ENCODE peak calls at places on chromosomes 11 and 22, in four cellular contexts. One of them, this sample, is unnamed. For H3K4me1, the result is how much of the 10 kb centered on the place peaks cover.

GRCh38 chr11:26993965-26994446 is at the start of gene FIBIN:
- DNase-seq in heart left ventricle: peak
- DNase-seq in endodermal cell: peak
- DNase-seq in suprapubic skin: peak
- DNase-seq in this sample: peak

GRCh38 chr11:114440971-114441810 is 1.9 kb downstream of the REXO2 start:
- DNase-seq in heart left ventricle: no peak
- DNase-seq in endodermal cell: no peak
- DNase-seq in suprapubic skin: no peak
- DNase-seq in this sample: no peak

GRCh38 chr11:17508816-17509215 is 32.2 kb upstream of the ABCC8 start:
- DNase-seq in heart left ventricle: no peak
- DNase-seq in endodermal cell: no peak
- DNase-seq in suprapubic skin: no peak
- DNase-seq in this sample: no peak

GRCh38 chr22:23403152-23403719 is 176.9 kb downstream of the IGLL1 start:
- DNase-seq in heart left ventricle: no peak
- DNase-seq in endodermal cell: no peak
- DNase-seq in suprapubic skin: peak
- DNase-seq in this sample: no peak

GRCh38 chr11:1153951-1154487 is 3.7 kb upstream of the MUC5AC start:
- DNase-seq in heart left ventricle: peak
- DNase-seq in endodermal cell: peak
- DNase-seq in suprapubic skin: peak
- DNase-seq in this sample: peak

GRCh38 chr11:104700609-104701008 is 197.7 kb downstream of the CASP12 start:
- DNase-seq in heart left ventricle: no peak
- DNase-seq in endodermal cell: no peak
- DNase-seq in suprapubic skin: no peak
- DNase-seq in this sample: no peak

GRCh38 chr11:1060885-1061616 is 13.6 kb upstream of the MUC2 start:
- DNase-seq in heart left ventricle: no peak
- DNase-seq in endodermal cell: no peak
- DNase-seq in suprapubic skin: no peak
- DNase-seq in this sample: no peak

GRCh38 chr11:97269527-97269926 is 879.7 kb downstream of the JRKL start:
- DNase-seq in heart left ventricle: no peak
- DNase-seq in endodermal cell: no peak
- DNase-seq in suprapubic skin: no peak
- DNase-seq in this sample: peak

GRCh38 chr11:116927163-116927772 is 89.8 kb upstream of the APOA1 start:
- DNase-seq in heart left ventricle: no peak
- DNase-seq in endodermal cell: no peak
- DNase-seq in suprapubic skin: no peak
- DNase-seq in this sample: no peak

GRCh38 chr22:49961601-49962011 is 1.0 kb downstream of the PIM3 start:
- DNase-seq in heart left ventricle: peak
- DNase-seq in endodermal cell: no peak
- DNase-seq in suprapubic skin: no peak
- DNase-seq in this sample: no peak

GRCh38 chr22:46335201-46336118 is at the start of gene TRMU:
- DNase-seq in heart left ventricle: peak
- DNase-seq in endodermal cell: peak
- DNase-seq in suprapubic skin: peak
- DNase-seq in this sample: peak

GRCh38 chr22:35645646-35646045 is 2.6 kb upstream of the APOL6 start:
- DNase-seq in heart left ventricle: no peak
- DNase-seq in endodermal cell: no peak
- DNase-seq in suprapubic skin: no peak
- DNase-seq in this sample: no peak

GRCh38 chr11:119712459-119713360 is 16.3 kb downstream of the NECTIN1 start:
- DNase-seq in heart left ventricle: peak
- DNase-seq in endodermal cell: no peak
- DNase-seq in suprapubic skin: no peak
- DNase-seq in this sample: peak

GRCh38 chr11:13983081-13983751 is 20.7 kb downstream of the SPON1 start:
- DNase-seq in heart left ventricle: peak
- DNase-seq in endodermal cell: no peak
- DNase-seq in suprapubic skin: no peak
- DNase-seq in this sample: no peak

GRCh38 chr22:32444068-32444467 is 20.2 kb downstream of the BPIFC start:
- DNase-seq in heart left ventricle: no peak
- DNase-seq in endodermal cell: peak
- DNase-seq in suprapubic skin: no peak
- DNase-seq in this sample: peak

GRCh38 chr11:111540114-111540920 is at the start of gene LAYN:
- DNase-seq in heart left ventricle: peak
- DNase-seq in endodermal cell: peak
- DNase-seq in suprapubic skin: peak
- DNase-seq in this sample: peak

GRCh38 chr11:73198677-73199076 is 19.4 kb upstream of the P2RY2 start:
- DNase-seq in heart left ventricle: no peak
- DNase-seq in endodermal cell: peak
- DNase-seq in suprapubic skin: no peak
- DNase-seq in this sample: peak

GRCh38 chr11:73175551-73176144 is 33.5 kb upstream of the FCHSD2 start:
- DNase-seq in heart left ventricle: no peak
- DNase-seq in endodermal cell: no peak
- DNase-seq in suprapubic skin: no peak
- DNase-seq in this sample: no peak

GRCh38 chr22:31958625-31959239 is 14.4 kb downstream of the YWHAH start:
- DNase-seq in heart left ventricle: no peak
- DNase-seq in endodermal cell: no peak
- DNase-seq in suprapubic skin: no peak
- DNase-seq in this sample: no peak

GRCh38 chr22:45284705-45285305 is at the start of gene UPK3A:
- DNase-seq in heart left ventricle: peak
- DNase-seq in endodermal cell: peak
- DNase-seq in suprapubic skin: no peak
- DNase-seq in this sample: peak

GRCh38 chr11:98568011-98568410 is 452.7 kb upstream of the CNTN5 start:
- DNase-seq in heart left ventricle: no peak
- DNase-seq in endodermal cell: no peak
- DNase-seq in suprapubic skin: no peak
- DNase-seq in this sample: no peak

GRCh38 chr11:33064033-33064825 is 24.9 kb downstream of the TCP11L1 start:
- DNase-seq in heart left ventricle: no peak
- DNase-seq in endodermal cell: peak
- DNase-seq in suprapubic skin: no peak
- DNase-seq in this sample: no peak

GRCh38 chr11:8328848-8329330 is 65.2 kb upstream of the LMO1 start:
- DNase-seq in heart left ventricle: peak
- DNase-seq in endodermal cell: peak
- DNase-seq in suprapubic skin: peak
- DNase-seq in this sample: peak

GRCh38 chr11:123409886-123410549 is 20.1 kb upstream of the GRAMD1B start:
- DNase-seq in heart left ventricle: no peak
- DNase-seq in endodermal cell: no peak
- DNase-seq in suprapubic skin: no peak
- DNase-seq in this sample: no peak

GRCh38 chr11:115869780-115870431 is 365.7 kb upstream of the CADM1 start:
- DNase-seq in heart left ventricle: no peak
- DNase-seq in endodermal cell: peak
- DNase-seq in suprapubic skin: no peak
- DNase-seq in this sample: peak

GRCh38 chr11:115873813-115874212 is 369.6 kb upstream of the CADM1 start:
- DNase-seq in heart left ventricle: no peak
- DNase-seq in endodermal cell: no peak
- DNase-seq in suprapubic skin: no peak
- DNase-seq in this sample: no peak

GRCh38 chr11:115871161-115871750 is 367.0 kb upstream of the CADM1 start:
- DNase-seq in heart left ventricle: no peak
- DNase-seq in endodermal cell: no peak
- DNase-seq in suprapubic skin: no peak
- DNase-seq in this sample: no peak

GRCh38 chr11:115872418-115872817 is 368.2 kb upstream of the CADM1 start:
- DNase-seq in heart left ventricle: no peak
- DNase-seq in endodermal cell: no peak
- DNase-seq in suprapubic skin: no peak
- DNase-seq in this sample: no peak

GRCh38 chr11:115869131-115869530 is 364.9 kb upstream of the CADM1 start:
- DNase-seq in heart left ventricle: no peak
- DNase-seq in endodermal cell: no peak
- DNase-seq in suprapubic skin: no peak
- DNase-seq in this sample: no peak
- H3K4me1 ChIP-seq in heart left ventricle: under half
- H3K4me1 ChIP-seq in endodermal cell: under half
- H3K4me1 ChIP-seq in suprapubic skin: under half
- H3K4me1 ChIP-seq in this sample: under half

GRCh38 chr22:26800858-26801257 is 143.5 kb downstream of the MIAT start:
- DNase-seq in heart left ventricle: no peak
- DNase-seq in endodermal cell: peak
- DNase-seq in suprapubic skin: no peak
- DNase-seq in this sample: peak

GRCh38 chr22:26797910-26798309 is 140.5 kb downstream of the MIAT start:
- DNase-seq in heart left ventricle: no peak
- DNase-seq in endodermal cell: peak
- DNase-seq in suprapubic skin: no peak
- DNase-seq in this sample: peak

GRCh38 chr22:26804315-26804714 is 146.9 kb downstream of the MIAT start:
- DNase-seq in heart left ventricle: no peak
- DNase-seq in endodermal cell: no peak
- DNase-seq in suprapubic skin: no peak
- DNase-seq in this sample: no peak

GRCh38 chr22:26798433-26799065 is 141.2 kb downstream of the MIAT start:
- DNase-seq in heart left ventricle: no peak
- DNase-seq in endodermal cell: peak
- DNase-seq in suprapubic skin: no peak
- DNase-seq in this sample: no peak

DNA sequence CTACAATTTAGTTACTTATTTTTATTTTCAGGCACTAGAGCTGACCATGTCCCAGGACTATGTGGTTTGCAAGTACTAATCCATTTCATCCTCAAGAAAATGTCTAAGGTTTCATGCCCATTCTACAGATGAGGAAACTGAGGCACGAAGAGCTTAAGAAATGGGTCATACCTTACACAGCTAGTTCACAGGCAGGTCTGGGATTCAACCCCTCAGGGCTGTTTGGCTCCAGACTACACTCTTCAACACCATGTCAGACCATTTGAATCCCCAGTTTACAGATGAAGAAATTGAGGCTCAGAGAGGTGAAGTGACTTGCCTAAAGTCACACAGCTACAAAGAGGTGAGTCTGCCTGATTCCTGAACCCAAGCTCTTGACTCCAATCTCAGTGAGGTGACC is 144.1 kb downstream of the MIAT start:
- DNase-seq in heart left ventricle: no peak
- DNase-seq in endodermal cell: no peak
- DNase-seq in suprapubic skin: no peak
- DNase-seq in this sample: no peak
- H3K4me1 ChIP-seq in heart left ventricle: under half
- H3K4me1 ChIP-seq in endodermal cell: under half
- H3K4me1 ChIP-seq in suprapubic skin: under half
- H3K4me1 ChIP-seq in this sample: under half

GRCh38 chr22:38255697-38256096 is 17.1 kb downstream of the TMEM184B start:
- DNase-seq in heart left ventricle: no peak
- DNase-seq in endodermal cell: no peak
- DNase-seq in suprapubic skin: no peak
- DNase-seq in this sample: no peak

GRCh38 chr22:38259370-38259769 is 13.4 kb downstream of the TMEM184B start:
- DNase-seq in heart left ventricle: no peak
- DNase-seq in endodermal cell: no peak
- DNase-seq in suprapubic skin: no peak
- DNase-seq in this sample: no peak

GRCh38 chr22:38257650-38258246 is 15.1 kb downstream of the TMEM184B start:
- DNase-seq in heart left ventricle: no peak
- DNase-seq in endodermal cell: peak
- DNase-seq in suprapubic skin: no peak
- DNase-seq in this sample: no peak

GRCh38 chr22:38258895-38259294 is 13.9 kb downstream of the TMEM184B start:
- DNase-seq in heart left ventricle: peak
- DNase-seq in endodermal cell: no peak
- DNase-seq in suprapubic skin: no peak
- DNase-seq in this sample: no peak

GRCh38 chr22:38257170-38257569 is 15.6 kb downstream of the TMEM184B start:
- DNase-seq in heart left ventricle: no peak
- DNase-seq in endodermal cell: no peak
- DNase-seq in suprapubic skin: no peak
- DNase-seq in this sample: no peak
- H3K4me1 ChIP-seq in heart left ventricle: under half
- H3K4me1 ChIP-seq in endodermal cell: under half
- H3K4me1 ChIP-seq in suprapubic skin: half or more
- H3K4me1 ChIP-seq in this sample: under half

GRCh38 chr22:26325641-26326040 is 103.4 kb upstream of the ASPHD2 start:
- DNase-seq in heart left ventricle: no peak
- DNase-seq in endodermal cell: no peak
- DNase-seq in suprapubic skin: no peak
- DNase-seq in this sample: no peak

GRCh38 chr22:26326803-26327202 is 102.3 kb upstream of the ASPHD2 start:
- DNase-seq in heart left ventricle: no peak
- DNase-seq in endodermal cell: no peak
- DNase-seq in suprapubic skin: no peak
- DNase-seq in this sample: no peak

GRCh38 chr22:26323013-26323412 is 106.0 kb upstream of the ASPHD2 start:
- DNase-seq in heart left ventricle: no peak
- DNase-seq in endodermal cell: no peak
- DNase-seq in suprapubic skin: no peak
- DNase-seq in this sample: peak

GRCh38 chr22:26322179-26322905 is 106.7 kb upstream of the ASPHD2 start:
- DNase-seq in heart left ventricle: no peak
- DNase-seq in endodermal cell: no peak
- DNase-seq in suprapubic skin: no peak
- DNase-seq in this sample: peak

GRCh38 chr22:26324150-26324549 is 104.9 kb upstream of the ASPHD2 start:
- DNase-seq in heart left ventricle: no peak
- DNase-seq in endodermal cell: no peak
- DNase-seq in suprapubic skin: no peak
- DNase-seq in this sample: no peak
- H3K4me1 ChIP-seq in heart left ventricle: under half
- H3K4me1 ChIP-seq in endodermal cell: under half
- H3K4me1 ChIP-seq in suprapubic skin: under half
- H3K4me1 ChIP-seq in this sample: under half

This sample was measured in mesendoderm.